ENCODE peak calls at places on chromosomes 12 and 14, in seven cellular contexts. V, W, M, R, K, A and B are unnamed samples. For H3K27me3 and H3K4me1, the result is how much of the 10 kb centered on the place peaks cover.

GRCh38 chr12:3658327-3659163 is 94.4 kb downstream of the CRACR2A start:
- DNase-seq in V (peak), W (peak), M (peak), R (no peak), K (peak), A (peak), B (peak)

GRCh38 chr14:28754209-28754985 is 12.2 kb upstream of the FOXG1 start:
- DNase-seq in V (peak), W (peak), M (no peak), R (no peak), K (peak), A (no peak), B (peak)

GRCh38 chr12:93256258-93256969 is 121.3 kb upstream of the NUDT4 start:
- DNase-seq in V (no peak), W (no peak), M (no peak), R (no peak), K (no peak), A (no peak), B (no peak)

GRCh38 chr14:89720741-89721315 is 233.7 kb downstream of the EFCAB11 start:
- DNase-seq in V (no peak), W (peak), M (no peak), R (no peak), K (no peak), A (peak), B (no peak)

GRCh38 chr12:122614839-122615238 is 87.8 kb downstream of the KNTC1 start:
- DNase-seq in V (no peak), W (no peak), M (no peak), R (no peak), K (no peak), A (no peak), B (no peak)

GRCh38 chr14:104134061-104134965 is 4.1 kb upstream of the KIF26A start:
- DNase-seq in V (peak), W (no peak), M (peak), R (no peak), K (no peak), A (peak), B (peak)

GRCh38 chr12:40515041-40515825 is 177.0 kb upstream of the CNTN1 start:
- DNase-seq in V (peak), W (no peak), M (no peak), R (no peak), K (no peak), A (no peak), B (no peak)

GRCh38 chr12:9221476-9221875 is 13.3 kb upstream of the PZP start:
- DNase-seq in V (no peak), W (no peak), M (no peak), R (no peak), K (no peak), A (no peak), B (no peak)

GRCh38 chr14:98909251-98909944 is 362.6 kb downstream of the BCL11B start:
- DNase-seq in V (no peak), W (no peak), M (no peak), R (no peak), K (no peak), A (no peak), B (no peak)

GRCh38 chr12:111182391-111182790 is 186.5 kb downstream of the PHETA1 start:
- DNase-seq in V (no peak), W (no peak), M (no peak), R (no peak), K (peak), A (no peak), B (no peak)

GRCh38 chr14:85579957-85580356 is 50.0 kb downstream of the FLRT2 start:
- DNase-seq in V (peak), W (no peak), M (no peak), R (no peak), K (no peak), A (no peak), B (no peak)

GRCh38 chr12:124422570-124423523 is 128.0 kb downstream of the RFLNA start:
- DNase-seq in V (no peak), W (no peak), M (peak), R (peak), K (no peak), A (no peak), B (peak)
- H3K4me3 ChIP-seq in V (no peak), W (no peak), M (peak), R (peak), K (no peak), A (no peak), B (no peak)

GRCh38 chr14:59868021-59868420 is 2.6 kb downstream of the RTN1 start:
- DNase-seq in V (no peak), W (no peak), M (no peak), R (no peak), K (no peak), A (no peak), B (no peak)
- H3K27me3 ChIP-seq in V (half or more), W (under half), M (under half), R (under half), K (half or more), A (under half), B (under half)

GRCh38 chr14:74595006-74595735 is 16.9 kb downstream of the LTBP2 start:
- DNase-seq in V (no peak), W (no peak), M (peak), R (no peak), K (no peak), A (no peak), B (peak)
- H3K4me1 ChIP-seq in V (under half), W (under half), M (half or more), R (under half), K (half or more), A (under half), B (under half)

DNA sequence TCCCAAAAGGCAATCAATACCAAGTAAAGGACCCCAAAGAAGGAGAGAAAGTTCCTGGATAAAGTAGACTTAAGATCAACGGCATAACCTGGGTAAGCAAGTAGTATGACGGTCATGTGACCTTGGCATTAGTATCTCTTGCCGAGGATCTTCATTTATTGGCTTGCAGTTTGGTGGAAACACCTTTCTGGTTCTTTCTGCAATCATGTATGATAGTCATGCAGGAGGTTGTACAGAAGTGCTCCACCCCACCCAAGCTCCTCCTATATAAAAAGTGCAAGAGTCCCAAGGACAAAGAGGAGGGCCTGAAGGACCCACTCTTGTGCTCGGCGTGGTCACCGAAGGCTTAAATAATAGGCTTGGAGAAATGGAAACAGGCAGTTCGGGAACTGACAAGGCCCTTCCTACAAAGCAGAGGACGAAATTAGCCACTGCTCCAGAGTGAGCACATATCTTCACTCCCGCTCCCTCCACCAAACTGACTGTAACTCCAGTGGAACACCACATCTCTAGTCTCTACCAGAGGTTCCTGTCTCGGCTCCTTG is 750 bp downstream of the CS start:
- DNase-seq in V (no peak), W (peak), M (no peak), R (no peak), K (no peak), A (peak), B (no peak)
- H3K4me3 ChIP-seq in V (peak), W (peak), M (peak), R (peak), K (peak), A (peak), B (peak)

DNA sequence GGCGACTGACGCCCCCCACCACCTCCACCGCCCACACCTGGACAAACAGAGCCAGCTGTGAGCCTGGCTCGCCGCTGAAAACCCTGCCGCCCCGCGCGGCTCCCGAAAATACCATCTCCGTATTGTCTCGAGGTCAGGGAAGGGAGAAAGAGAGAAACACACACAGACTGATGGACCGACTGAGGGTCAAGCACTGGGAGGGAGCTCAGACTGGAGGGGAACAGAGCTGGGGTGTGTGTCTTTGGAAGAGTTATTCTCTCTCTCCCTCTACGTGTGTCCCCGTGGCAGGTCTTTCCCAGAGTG is 4.1 kb upstream of the SIX1 start:
- DNase-seq in V (peak), W (no peak), M (no peak), R (no peak), K (no peak), A (no peak), B (no peak)
- H3K27me3 ChIP-seq in V (half or more), W (under half), M (under half), R (under half), K (half or more), A (under half), B (half or more)

GRCh38 chr12:124388038-124388676 is 93.3 kb downstream of the RFLNA start:
- DNase-seq in V (no peak), W (no peak), M (peak), R (no peak), K (no peak), A (no peak), B (no peak)
- H3K4me1 ChIP-seq in V (under half), W (half or more), M (under half), R (half or more), K (under half), A (under half), B (under half)

GRCh38 chr14:22598896-22599244 is 770 bp downstream of the ABHD4 start:
- DNase-seq in V (peak), W (peak), M (no peak), R (peak), K (peak), A (peak), B (no peak)

GRCh38 chr14:22598099-22598895 is at the start of gene ABHD4:
- DNase-seq in V (peak), W (peak), M (peak), R (peak), K (peak), A (peak), B (peak)

GRCh38 chr14:22601456-22601855 is 3.4 kb downstream of the ABHD4 start:
- DNase-seq in V (no peak), W (no peak), M (no peak), R (no peak), K (no peak), A (no peak), B (no peak)

GRCh38 chr14:22599349-22599748 is 1.2 kb downstream of the ABHD4 start:
- DNase-seq in V (no peak), W (no peak), M (no peak), R (no peak), K (no peak), A (no peak), B (no peak)

DNA sequence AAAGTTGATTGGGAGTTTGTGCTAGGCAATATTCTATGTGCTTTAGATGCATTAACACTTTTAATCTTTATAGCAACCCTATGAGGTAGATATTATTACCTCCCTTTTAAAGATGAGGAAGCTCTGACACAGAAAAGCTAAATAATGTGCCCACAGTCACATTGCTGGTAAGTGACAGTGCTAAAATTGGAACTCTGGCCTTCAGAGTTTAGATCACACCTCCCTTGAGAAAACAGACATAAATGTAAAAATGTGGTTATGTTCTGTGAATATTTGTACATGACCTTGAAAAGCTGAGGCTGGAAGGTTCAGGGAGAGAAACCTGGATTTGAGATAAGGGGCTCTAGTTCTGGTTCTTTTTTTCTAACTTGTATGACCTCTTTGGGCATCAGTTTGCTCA is 1.9 kb downstream of the ABHD4 start:
- DNase-seq in V (no peak), W (peak), M (no peak), R (no peak), K (no peak), A (no peak), B (no peak)
- H3K4me3 ChIP-seq in V (no peak), W (no peak), M (no peak), R (peak), K (no peak), A (no peak), B (no peak)

GRCh38 chr12:5063149-5063548 is 19.5 kb downstream of the KCNA5 start:
- DNase-seq in V (no peak), W (no peak), M (no peak), R (no peak), K (no peak), A (no peak), B (no peak)

GRCh38 chr12:5068126-5068525 is 24.4 kb downstream of the KCNA5 start:
- DNase-seq in V (no peak), W (no peak), M (no peak), R (no peak), K (no peak), A (no peak), B (no peak)

GRCh38 chr12:5066251-5066650 is 22.6 kb downstream of the KCNA5 start:
- DNase-seq in V (no peak), W (no peak), M (no peak), R (no peak), K (no peak), A (no peak), B (no peak)

GRCh38 chr12:5068623-5069022 is 24.9 kb downstream of the KCNA5 start:
- DNase-seq in V (no peak), W (no peak), M (no peak), R (no peak), K (no peak), A (no peak), B (no peak)

DNA sequence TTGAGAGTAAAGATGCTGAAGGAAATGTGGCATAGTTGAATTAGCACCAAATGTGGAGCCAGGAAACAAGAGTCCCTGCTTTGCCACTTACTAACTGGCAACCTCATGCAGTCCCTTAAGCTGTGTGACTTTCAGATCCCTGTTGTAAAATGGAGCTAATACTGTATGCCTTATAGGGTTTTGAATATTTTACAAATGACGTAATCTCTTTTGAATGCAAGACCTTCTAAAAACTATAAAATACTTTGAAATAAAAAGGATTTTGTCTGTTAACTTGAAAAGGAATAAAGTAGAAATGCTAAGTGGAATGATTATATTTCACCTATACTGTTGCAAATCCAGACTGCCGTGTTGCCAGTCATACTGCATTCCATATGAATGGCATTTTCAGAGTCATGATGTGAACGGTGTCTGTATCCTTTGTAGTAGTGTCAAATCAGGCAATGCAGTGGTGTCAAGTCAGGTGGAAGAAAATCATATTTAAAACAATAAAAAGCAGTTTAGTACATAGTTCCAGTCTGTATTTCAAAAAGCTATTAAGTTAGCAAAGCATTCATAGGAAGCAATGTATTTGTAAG is 21.3 kb downstream of the KCNA5 start:
- DNase-seq in V (no peak), W (no peak), M (no peak), R (no peak), K (no peak), A (no peak), B (no peak)
- H3K27me3 ChIP-seq in V (under half), W (under half), M (under half), R (under half), K (under half), A (under half), B (under half)

DNA sequence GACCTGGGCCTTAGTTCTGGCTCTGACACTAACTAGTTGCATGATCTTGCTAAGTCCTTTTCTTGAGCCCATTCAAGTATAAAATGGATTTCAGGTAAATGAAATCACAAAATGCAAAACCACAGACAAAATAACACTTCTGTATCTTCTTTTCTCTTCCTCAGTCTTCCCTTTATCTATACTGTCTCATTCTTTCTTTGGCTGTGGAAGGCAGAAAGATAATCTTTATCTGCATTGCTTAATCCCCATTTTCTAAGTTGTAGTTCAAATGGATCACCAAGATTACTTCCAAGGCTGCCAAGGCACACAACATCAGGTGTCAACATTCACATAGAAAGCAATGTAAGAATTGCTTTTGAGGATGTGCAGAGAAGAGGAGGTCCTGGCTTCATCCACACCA is 30.3 kb downstream of the TESPA1 start:
- DNase-seq in V (no peak), W (no peak), M (no peak), R (no peak), K (no peak), A (no peak), B (no peak)
- H3K4me1 ChIP-seq in V (under half), W (under half), M (under half), R (under half), K (under half), A (under half), B (under half)